ENCODE peak calls at places on chromosomes 16 and 17, in nine cellular contexts. J is CD8-positive, alpha-beta T cell; F is esophagus muscularis mucosa; Z is sigmoid colon; B is DND-41; M is right atrium auricular region; U is esophagus squamous epithelium; K is HCT116; N is ovary. S is an unnamed sample. For H3K4me1, the result is how much of the 10 kb centered on the place peaks cover.

GRCh38 chr16:23006380-23006779 is 142.9 kb downstream of the USP31 start:
- DNase-seq in J (no peak), F (no peak), Z (no peak), B (no peak), M (no peak), U (no peak), K (no peak), N (no peak), S (no peak)

GRCh38 chr16:8094696-8095095 is 495.6 kb downstream of the TMEM114 start:
- DNase-seq in J (no peak), F (no peak), Z (no peak), B (no peak), M (no peak), U (no peak), K (no peak), N (no peak), S (no peak)

GRCh38 chr17:2532146-2532720 is 20.5 kb upstream of the METTL16 start:
- DNase-seq in J (no peak), F (no peak), Z (no peak), B (no peak), M (no peak), U (no peak), K (no peak), N (no peak), S (no peak)

GRCh38 chr16:78742501-78743283 is 643.2 kb downstream of the WWOX start:
- DNase-seq in J (peak), F (no peak), Z (no peak), B (peak), M (no peak), U (no peak), K (no peak), N (no peak), S (no peak)

GRCh38 chr17:1294157-1294717 is 14.8 kb downstream of the TRARG1 start:
- DNase-seq in J (peak), F (no peak), Z (no peak), B (peak), M (no peak), U (no peak), K (no peak), N (no peak), S (no peak)

GRCh38 chr17:77107506-77108433 is 33.0 kb upstream of the SEC14L1 start:
- DNase-seq in J (peak), F (no peak), Z (no peak), B (no peak), M (no peak), U (no peak), K (no peak), N (no peak), S (peak)

GRCh38 chr16:66849021-66849420 is 4.8 kb downstream of the CA7 start:
- DNase-seq in J (no peak), F (no peak), Z (no peak), B (no peak), M (no peak), U (no peak), K (no peak), N (no peak), S (no peak)

GRCh38 chr16:78551487-78552085 is 452.1 kb downstream of the WWOX start:
- DNase-seq in J (no peak), F (no peak), Z (no peak), B (peak), M (no peak), U (no peak), K (no peak), N (no peak), S (no peak)

GRCh38 chr17:72119280-72119962 is 1.4 kb upstream of the SOX9 start:
- DNase-seq in J (no peak), F (no peak), Z (no peak), B (no peak), M (no peak), U (no peak), K (no peak), N (no peak), S (no peak)

GRCh38 chr17:418421-418751 is 65.8 kb upstream of the RPH3AL start:
- DNase-seq in J (no peak), F (no peak), Z (no peak), B (peak), M (no peak), U (no peak), K (no peak), N (no peak), S (no peak)

GRCh38 chr16:66936462-66936861 is 1.1 kb downstream of the CES2 start:
- DNase-seq in J (no peak), F (no peak), Z (no peak), B (no peak), M (no peak), U (no peak), K (no peak), N (no peak), S (no peak)

GRCh38 chr16:88610080-88610479 is 28.3 kb upstream of the IL17C start:
- DNase-seq in J (no peak), F (no peak), Z (no peak), B (no peak), M (no peak), U (no peak), K (no peak), N (no peak), S (no peak)

GRCh38 chr16:70442344-70442743 is 3.4 kb upstream of the ST3GAL2 start:
- DNase-seq in J (no peak), F (no peak), Z (no peak), B (no peak), M (no peak), U (no peak), K (no peak), N (no peak), S (no peak)

GRCh38 chr16:48121276-48121675 is 34.5 kb downstream of the ABCC12 start:
- DNase-seq in J (no peak), F (no peak), Z (no peak), B (no peak), M (no peak), U (no peak), K (no peak), N (no peak), S (no peak)

GRCh38 chr16:89363621-89364393 is 126.6 kb downstream of the ANKRD11 start:
- DNase-seq in J (no peak), F (no peak), Z (no peak), B (peak), M (no peak), U (no peak), K (peak), N (no peak), S (no peak)

GRCh38 chr16:79042886-79043285 is 557.7 kb downstream of the MAF start:
- DNase-seq in J (no peak), F (no peak), Z (no peak), B (no peak), M (no peak), U (no peak), K (no peak), N (no peak), S (no peak)

GRCh38 chr17:51585514-51586104 is 325.3 kb downstream of the UTP18 start:
- DNase-seq in J (no peak), F (peak), Z (no peak), B (no peak), M (no peak), U (no peak), K (peak), N (peak), S (no peak)

GRCh38 chr16:65069090-65069489 is 52.8 kb downstream of the CDH11 start:
- DNase-seq in J (no peak), F (no peak), Z (no peak), B (no peak), M (no peak), U (no peak), K (no peak), N (no peak), S (no peak)

GRCh38 chr17:27674335-27674734 is 43.3 kb downstream of the LGALS9 start:
- DNase-seq in J (no peak), F (no peak), Z (no peak), B (no peak), M (no peak), U (no peak), K (no peak), N (no peak), S (no peak)

GRCh38 chr17:29039764-29040598 is 3.0 kb upstream of the PIPOX start:
- DNase-seq in J (no peak), F (no peak), Z (no peak), B (no peak), M (no peak), U (no peak), K (no peak), N (no peak), S (no peak)

GRCh38 chr16:3659200-3659599 is 4.7 kb downstream of the DNASE1 start:
- DNase-seq in J (no peak), F (no peak), Z (peak), B (no peak), M (no peak), U (no peak), K (no peak), N (no peak), S (no peak)

GRCh38 chr16:70679653-70680494 is 6.0 kb downstream of the MTSS2 start:
- DNase-seq in J (no peak), F (no peak), Z (no peak), B (no peak), M (no peak), U (no peak), K (no peak), N (peak), S (peak)

GRCh38 chr16:10961231-10961630 is 16.9 kb downstream of the CLEC16A start:
- DNase-seq in J (no peak), F (no peak), Z (peak), B (no peak), M (peak), U (no peak), K (no peak), N (no peak), S (no peak)

GRCh38 chr17:59372138-59372751 is 40.8 kb downstream of the YPEL2 start:
- DNase-seq in J (no peak), F (no peak), Z (peak), B (no peak), M (peak), U (no peak), K (no peak), N (no peak), S (peak)

GRCh38 chr17:63939401-63939800 is 7.3 kb upstream of the CD79B start:
- DNase-seq in J (no peak), F (no peak), Z (no peak), B (no peak), M (no peak), U (no peak), K (no peak), N (no peak), S (no peak)

GRCh38 chr17:30426292-30426691 is 47.6 kb downstream of the CPD start:
- DNase-seq in J (no peak), F (no peak), Z (no peak), B (no peak), M (no peak), U (no peak), K (no peak), N (no peak), S (no peak)

GRCh38 chr16:10922328-10923145 is 19.7 kb downstream of the DEXI start:
- DNase-seq in J (no peak), F (no peak), Z (peak), B (no peak), M (peak), U (no peak), K (no peak), N (peak), S (no peak)

GRCh38 chr16:70602831-70603230 is 43.5 kb upstream of the IL34 start:
- DNase-seq in J (no peak), F (no peak), Z (no peak), B (no peak), M (no peak), U (no peak), K (no peak), N (no peak), S (no peak)

GRCh38 chr16:49085689-49086088 is 195.9 kb downstream of the CBLN1 start:
- DNase-seq in J (no peak), F (peak), Z (no peak), B (no peak), M (no peak), U (no peak), K (no peak), N (no peak), S (no peak)

GRCh38 chr17:78044280-78044835 is 84.2 kb downstream of the TMC6 start:
- DNase-seq in J (no peak), F (peak), Z (no peak), B (no peak), M (no peak), U (no peak), K (peak), N (no peak), S (no peak)

GRCh38 chr17:45364531-45365390 is 47.9 kb upstream of the MAP3K14 start:
- DNase-seq in J (no peak), F (no peak), Z (peak), B (no peak), M (no peak), U (no peak), K (no peak), N (peak), S (no peak)

GRCh38 chr16:50547340-50547865 is 793 bp upstream of the NKD1 start:
- DNase-seq in J (peak), F (no peak), Z (peak), B (peak), M (no peak), U (no peak), K (peak), N (peak), S (peak)

GRCh38 chr17:64155090-64155630 is 25.2 kb upstream of the ERN1 start:
- DNase-seq in J (no peak), F (no peak), Z (no peak), B (no peak), M (no peak), U (no peak), K (no peak), N (no peak), S (no peak)

GRCh38 chr17:63390090-63390489 is 56.0 kb downstream of the CYB561 start:
- DNase-seq in J (no peak), F (no peak), Z (no peak), B (no peak), M (no peak), U (no peak), K (no peak), N (no peak), S (no peak)

GRCh38 chr16:7962480-7962879 is 627.8 kb downstream of the TMEM114 start:
- DNase-seq in J (no peak), F (no peak), Z (no peak), B (no peak), M (no peak), U (no peak), K (no peak), N (no peak), S (no peak)

GRCh38 chr17:73335591-73336503 is 24.0 kb upstream of the CDC42EP4 start:
- DNase-seq in J (no peak), F (no peak), Z (no peak), B (no peak), M (no peak), U (no peak), K (no peak), N (no peak), S (no peak)

GRCh38 chr17:57867126-57867525 is 17.3 kb upstream of the MRPS23 start:
- DNase-seq in J (no peak), F (no peak), Z (no peak), B (no peak), M (no peak), U (no peak), K (no peak), N (no peak), S (no peak)

GRCh38 chr17:1122681-1123396 is 56.9 kb downstream of the ABR start:
- DNase-seq in J (peak), F (peak), Z (peak), B (peak), M (peak), U (no peak), K (peak), N (peak), S (peak)

DNA sequence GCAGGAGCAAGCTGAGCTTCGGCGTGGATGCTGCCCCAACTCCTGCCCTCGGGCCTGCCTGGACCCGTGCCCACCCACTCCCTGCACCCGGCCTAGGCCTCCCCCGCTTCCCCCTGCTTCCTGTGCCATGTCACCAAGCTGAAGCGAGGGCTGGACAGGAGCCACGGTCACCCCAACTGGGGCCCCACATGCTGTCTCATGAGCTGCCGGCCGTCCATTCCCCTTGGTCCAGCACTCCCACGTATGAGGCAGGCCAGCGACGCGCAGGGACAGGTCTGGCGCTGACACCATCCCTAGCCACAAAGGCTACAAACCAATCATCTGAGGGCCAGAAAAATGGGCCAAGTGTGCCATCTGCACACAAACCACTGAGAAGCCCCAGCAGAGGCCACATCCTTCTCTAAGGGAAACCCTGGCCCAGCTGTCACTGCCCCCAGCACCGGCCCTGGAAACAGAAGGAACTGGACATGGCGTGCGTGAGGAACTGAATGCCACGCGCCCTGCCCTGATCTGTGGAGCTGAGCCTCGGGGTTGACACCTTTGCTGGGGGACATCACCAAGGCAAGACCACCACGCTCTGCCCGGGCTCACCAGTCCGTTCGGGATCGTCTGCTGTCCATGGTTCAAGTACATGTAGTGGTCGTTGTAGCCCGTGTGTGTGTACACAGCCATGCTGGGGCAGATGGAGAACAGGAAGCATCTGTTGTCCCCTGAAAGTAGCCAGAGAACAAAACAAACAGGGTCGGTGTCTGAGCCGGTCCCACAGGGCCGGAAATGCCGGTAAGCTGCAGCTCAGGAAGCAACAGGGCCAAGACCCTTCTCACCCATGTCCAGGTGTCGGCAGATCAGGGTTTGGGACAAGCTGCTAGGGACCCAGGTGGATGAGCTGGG is 22.2 kb downstream of the MEAK7 start:
- DNase-seq in J (no peak), F (no peak), Z (no peak), B (no peak), M (peak), U (no peak), K (no peak), N (no peak), S (no peak)
- TF ChIP-seq CTCF in J (no peak), F (no peak), Z (no peak), B (no peak), M (no peak), U (no peak), K (no peak), N (no peak), S (no peak)

GRCh38 chr17:74768069-74768762 is 7.9 kb downstream of the NAT9 start:
- DNase-seq in J (no peak), F (no peak), Z (peak), B (no peak), M (peak), U (no peak), K (no peak), N (peak), S (no peak)
- H3K27ac ChIP-seq in J (no peak), F (no peak), Z (no peak), B (no peak), M (peak), U (peak), K (peak), N (no peak), S (no peak)

GRCh38 chr16:27551046-27551445 is 1.1 kb downstream of the KATNIP start:
- DNase-seq in J (no peak), F (no peak), Z (no peak), B (no peak), M (no peak), U (no peak), K (no peak), N (no peak), S (no peak)

GRCh38 chr16:27549607-27549856 is 181 bp downstream of the GTF3C1 start:
- DNase-seq in J (no peak), F (no peak), Z (no peak), B (no peak), M (no peak), U (no peak), K (no peak), N (no peak), S (no peak)

GRCh38 chr16:27547851-27548250 is 1.9 kb downstream of the GTF3C1 start:
- DNase-seq in J (no peak), F (no peak), Z (peak), B (no peak), M (no peak), U (no peak), K (no peak), N (no peak), S (no peak)

GRCh38 chr16:27550582-27550920 is 607 bp downstream of the KATNIP start:
- DNase-seq in J (no peak), F (no peak), Z (no peak), B (no peak), M (no peak), U (no peak), K (no peak), N (no peak), S (no peak)

DNA sequence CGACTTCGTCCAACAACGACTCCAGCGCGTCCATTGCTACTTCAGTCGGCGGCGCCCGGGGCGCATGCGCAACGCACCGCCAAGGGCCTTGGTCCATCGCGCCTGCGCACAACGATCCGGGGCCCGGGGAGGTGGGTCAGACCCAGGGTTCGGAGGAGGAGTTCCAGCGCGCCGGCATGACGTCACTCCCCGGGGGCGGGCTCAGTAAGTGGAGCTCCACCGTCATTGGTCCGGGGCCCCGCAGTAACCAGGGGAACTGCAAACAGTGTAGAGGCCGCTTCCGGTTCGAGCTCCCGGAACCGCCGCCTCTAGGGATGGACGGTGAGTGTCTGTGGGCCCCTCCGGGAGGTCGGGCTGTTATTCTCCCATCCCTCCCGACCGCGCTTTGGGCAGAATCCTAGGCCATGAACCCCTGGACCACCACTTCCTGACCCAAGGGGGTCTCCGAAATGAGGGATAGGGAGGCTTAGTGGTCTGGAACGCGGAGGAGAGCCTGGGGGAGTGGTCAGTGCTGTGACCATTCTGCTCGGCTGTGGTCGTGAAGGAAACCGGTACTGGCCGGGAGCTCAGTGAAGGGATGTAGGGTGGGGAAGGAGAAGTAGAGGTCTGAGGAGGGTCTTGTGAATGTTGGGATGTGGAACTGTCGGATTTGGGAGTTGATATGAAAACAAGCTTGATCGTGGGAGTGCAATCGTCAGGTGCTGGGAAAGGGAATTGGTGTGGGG is at the start of the genes GTF3C1 and KATNIP:
- DNase-seq in J (peak), F (peak), Z (peak), B (peak), M (peak), U (peak), K (peak), N (peak), S (peak)
- H3K4me1 ChIP-seq in J (under half), F (under half), Z (under half), B (under half), M (under half), U (under half), K (under half), N (under half), S (under half)

GRCh38 chr17:4513113-4514032 is 14.7 kb downstream of the SPNS2 start:
- DNase-seq in J (no peak), F (no peak), Z (peak), B (no peak), M (no peak), U (no peak), K (no peak), N (no peak), S (no peak)
- TF ChIP-seq CTCF in J (no peak), F (no peak), Z (no peak), B (no peak), M (no peak), U (no peak), K (no peak), N (no peak), S (no peak)

DNA sequence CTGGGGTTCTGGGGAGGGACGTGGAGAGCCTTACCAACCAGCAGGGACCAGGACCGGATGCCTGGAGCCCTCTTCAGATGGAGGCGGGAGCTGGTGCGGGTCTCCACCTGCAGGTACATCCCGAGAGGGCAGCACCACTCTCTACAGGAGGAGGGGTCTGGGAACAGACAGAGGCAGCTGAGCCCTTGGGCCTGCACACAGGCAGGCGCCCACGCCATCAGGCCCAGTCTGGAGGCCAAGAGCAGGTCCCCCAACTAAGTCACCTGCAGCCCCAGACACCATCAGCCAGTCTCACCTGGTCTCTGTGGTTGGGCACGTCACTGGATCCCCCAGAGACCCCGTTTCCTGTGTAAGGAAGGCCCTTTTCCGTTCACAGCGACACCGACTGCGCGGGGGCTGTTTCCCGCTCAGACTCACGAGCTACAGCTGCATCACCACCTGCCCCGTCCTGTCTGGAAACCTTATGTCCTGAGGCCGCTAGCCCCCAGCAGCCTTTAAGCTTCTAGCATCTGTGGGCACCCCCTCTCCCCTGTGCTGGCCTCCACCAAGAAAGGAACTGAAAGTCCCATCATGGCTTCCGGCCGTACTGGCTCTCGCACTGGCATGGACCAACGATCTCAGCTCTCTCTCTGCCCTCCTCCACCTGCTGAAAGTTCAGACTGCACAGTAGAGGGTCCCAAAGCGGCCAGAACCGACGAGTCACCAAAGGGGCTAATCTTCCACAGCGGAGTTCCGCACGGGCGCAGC is 1.2 kb downstream of the CYBC1 start:
- DNase-seq in J (peak), F (no peak), Z (no peak), B (peak), M (no peak), U (peak), K (no peak), N (no peak), S (no peak)
- H3K27ac ChIP-seq in J (peak), F (peak), Z (peak), B (peak), M (peak), U (peak), K (peak), N (peak), S (peak)

S was measured in uterus.